ENCODE peak calls at places on chromosomes 1 and 21, in five cellular contexts. One of them, this sample, is unnamed.

GRCh38 chr1:107474877-107475612 is 334.2 kb downstream of the NTNG1 start:
- DNase-seq in GM12878: no peak
- DNase-seq in keratinocyte: no peak
- DNase-seq in IMR-90: peak; percentile 2
- DNase-seq in MM.1S: no peak
- DNase-seq in this sample: peak; percentile 24

GRCh38 chr1:172717722-172718455 is 59.0 kb downstream of the FASLG start:
- DNase-seq in GM12878: no peak
- DNase-seq in keratinocyte: no peak
- DNase-seq in IMR-90: peak; percentile 10
- DNase-seq in MM.1S: no peak
- DNase-seq in this sample: peak; percentile 42

GRCh38 chr21:16554522-16554921 is 824.7 kb downstream of the USP25 start:
- DNase-seq in GM12878: no peak
- DNase-seq in keratinocyte: no peak
- DNase-seq in IMR-90: no peak
- DNase-seq in MM.1S: no peak
- DNase-seq in this sample: no peak

GRCh38 chr1:212070720-212071302 is 35.3 kb downstream of the DTL start:
- DNase-seq in GM12878: no peak
- DNase-seq in keratinocyte: peak; percentile 5
- DNase-seq in IMR-90: peak; percentile 70
- DNase-seq in MM.1S: peak; percentile 48
- DNase-seq in this sample: peak; percentile 38

GRCh38 chr1:89261926-89262540 is 10.6 kb downstream of the GBP5 start:
- DNase-seq in GM12878: no peak
- DNase-seq in keratinocyte: no peak
- DNase-seq in IMR-90: no peak
- DNase-seq in MM.1S: no peak
- DNase-seq in this sample: peak; percentile 9

GRCh38 chr1:25658791-25659431 is 42.3 kb downstream of the MAN1C1 start:
- DNase-seq in GM12878: no peak
- DNase-seq in keratinocyte: no peak
- DNase-seq in IMR-90: no peak
- DNase-seq in MM.1S: no peak
- DNase-seq in this sample: no peak

GRCh38 chr1:117339866-117340357 is 27.3 kb upstream of the MAN1A2 start:
- DNase-seq in GM12878: no peak
- DNase-seq in keratinocyte: no peak
- DNase-seq in IMR-90: peak; percentile 83
- DNase-seq in MM.1S: peak; percentile 19
- DNase-seq in this sample: peak; percentile 54

GRCh38 chr1:106879538-106879937 is 176.9 kb upstream of the PRMT6 start:
- DNase-seq in GM12878: no peak
- DNase-seq in keratinocyte: no peak
- DNase-seq in IMR-90: no peak
- DNase-seq in MM.1S: no peak
- DNase-seq in this sample: no peak

GRCh38 chr1:207414606-207415108 is 39.5 kb upstream of the CR2 start:
- DNase-seq in GM12878: peak; percentile 93
- DNase-seq in keratinocyte: no peak
- DNase-seq in IMR-90: no peak
- DNase-seq in MM.1S: peak; percentile 82
- DNase-seq in this sample: no peak

GRCh38 chr1:233668146-233668724 is 54.3 kb downstream of the KCNK1 start:
- DNase-seq in GM12878: no peak
- DNase-seq in keratinocyte: no peak
- DNase-seq in IMR-90: no peak
- DNase-seq in MM.1S: no peak
- DNase-seq in this sample: no peak

GRCh38 chr1:6783956-6784559 is 1.2 kb upstream of the CAMTA1 start:
- DNase-seq in GM12878: no peak
- DNase-seq in keratinocyte: no peak
- DNase-seq in IMR-90: no peak
- DNase-seq in MM.1S: peak; percentile 17
- DNase-seq in this sample: no peak

GRCh38 chr1:161098161-161099068 is at the start of gene KLHDC9:
- DNase-seq in GM12878: peak; percentile 87
- DNase-seq in keratinocyte: no peak
- DNase-seq in IMR-90: peak; percentile 54
- DNase-seq in MM.1S: peak; percentile 98
- DNase-seq in this sample: peak; percentile 78

GRCh38 chr1:175675017-175675416 is 68.4 kb downstream of the TNR start:
- DNase-seq in GM12878: no peak
- DNase-seq in keratinocyte: no peak
- DNase-seq in IMR-90: no peak
- DNase-seq in MM.1S: no peak
- DNase-seq in this sample: no peak

GRCh38 chr1:185426761-185427698 is 110.0 kb upstream of the IVNS1ABP start:
- DNase-seq in GM12878: no peak
- DNase-seq in keratinocyte: no peak
- DNase-seq in IMR-90: no peak
- DNase-seq in MM.1S: no peak
- DNase-seq in this sample: peak; percentile 1

GRCh38 chr1:233885196-233886028 is 19.1 kb upstream of the SLC35F3 start:
- DNase-seq in GM12878: no peak
- DNase-seq in keratinocyte: no peak
- DNase-seq in IMR-90: no peak
- DNase-seq in MM.1S: no peak
- DNase-seq in this sample: peak; percentile 72

GRCh38 chr1:217482356-217483102 is 148.4 kb downstream of the GPATCH2 start:
- DNase-seq in GM12878: peak; percentile 38
- DNase-seq in keratinocyte: peak; percentile 30
- DNase-seq in IMR-90: peak; percentile 93
- DNase-seq in MM.1S: peak; percentile 35
- DNase-seq in this sample: peak; percentile 97

GRCh38 chr1:66346057-66346795 is 187.7 kb upstream of the SGIP1 start:
- DNase-seq in GM12878: no peak
- DNase-seq in keratinocyte: no peak
- DNase-seq in IMR-90: no peak
- DNase-seq in MM.1S: no peak
- DNase-seq in this sample: no peak

GRCh38 chr1:66342707-66343106 is 191.2 kb upstream of the SGIP1 start:
- DNase-seq in GM12878: no peak
- DNase-seq in keratinocyte: no peak
- DNase-seq in IMR-90: no peak
- DNase-seq in MM.1S: no peak
- DNase-seq in this sample: no peak

GRCh38 chr1:66341446-66342089 is 192.4 kb upstream of the SGIP1 start:
- DNase-seq in GM12878: no peak
- DNase-seq in keratinocyte: no peak
- DNase-seq in IMR-90: no peak
- DNase-seq in MM.1S: no peak
- DNase-seq in this sample: no peak

GRCh38 chr1:66346873-66347272 is 187.1 kb upstream of the SGIP1 start:
- DNase-seq in GM12878: no peak
- DNase-seq in keratinocyte: no peak
- DNase-seq in IMR-90: no peak
- DNase-seq in MM.1S: no peak
- DNase-seq in this sample: no peak

DNA sequence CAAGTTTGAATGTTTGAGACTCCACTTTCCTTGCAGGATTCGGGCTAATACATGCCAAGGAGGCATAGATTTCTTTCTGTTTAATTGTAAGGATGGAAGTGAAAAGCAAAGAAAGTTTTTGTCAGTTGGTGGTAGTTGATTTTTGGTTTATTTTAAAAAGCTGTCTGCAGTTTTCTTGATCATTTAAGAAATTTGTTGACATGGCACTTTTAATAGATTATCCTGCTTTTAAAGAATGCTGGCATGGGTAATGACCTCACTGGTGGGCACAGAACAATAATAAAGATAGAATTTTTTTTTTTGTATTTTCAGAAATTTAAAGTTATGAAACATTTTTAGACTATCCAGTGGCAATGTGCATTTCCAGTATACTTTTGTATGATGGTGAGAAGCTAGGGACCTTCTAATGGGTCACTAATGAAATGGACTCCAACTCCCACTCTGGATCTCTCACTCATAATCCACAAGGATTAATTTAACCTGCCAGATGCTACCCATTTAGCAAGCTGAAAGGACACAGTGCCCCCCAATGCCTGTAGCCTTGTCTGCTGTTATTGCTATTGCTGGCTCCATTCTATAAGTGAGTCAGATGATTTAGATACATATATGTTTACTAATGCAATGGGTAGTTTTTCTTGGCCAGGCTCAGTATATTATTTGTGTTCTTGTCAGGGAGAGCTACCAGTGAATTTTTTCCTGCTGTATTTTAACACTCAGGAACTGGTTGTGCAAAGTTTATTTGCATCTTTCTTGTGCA is 190.2 kb upstream of the SGIP1 start:
- DNase-seq in GM12878: no peak
- DNase-seq in keratinocyte: no peak
- DNase-seq in IMR-90: peak; percentile 16
- DNase-seq in MM.1S: no peak
- DNase-seq in this sample: no peak
- H3K4me2 ChIP-seq in GM12878: peak overlapping the region; percentile 82
- H3K4me2 ChIP-seq in keratinocyte: no peak overlapping the region
- H3K4me2 ChIP-seq in IMR-90: peak overlapping the region; percentile 10
- H3K4me2 ChIP-seq in MM.1S: no peak overlapping the region
- H3K4me2 ChIP-seq in this sample: no peak overlapping the region

DNA sequence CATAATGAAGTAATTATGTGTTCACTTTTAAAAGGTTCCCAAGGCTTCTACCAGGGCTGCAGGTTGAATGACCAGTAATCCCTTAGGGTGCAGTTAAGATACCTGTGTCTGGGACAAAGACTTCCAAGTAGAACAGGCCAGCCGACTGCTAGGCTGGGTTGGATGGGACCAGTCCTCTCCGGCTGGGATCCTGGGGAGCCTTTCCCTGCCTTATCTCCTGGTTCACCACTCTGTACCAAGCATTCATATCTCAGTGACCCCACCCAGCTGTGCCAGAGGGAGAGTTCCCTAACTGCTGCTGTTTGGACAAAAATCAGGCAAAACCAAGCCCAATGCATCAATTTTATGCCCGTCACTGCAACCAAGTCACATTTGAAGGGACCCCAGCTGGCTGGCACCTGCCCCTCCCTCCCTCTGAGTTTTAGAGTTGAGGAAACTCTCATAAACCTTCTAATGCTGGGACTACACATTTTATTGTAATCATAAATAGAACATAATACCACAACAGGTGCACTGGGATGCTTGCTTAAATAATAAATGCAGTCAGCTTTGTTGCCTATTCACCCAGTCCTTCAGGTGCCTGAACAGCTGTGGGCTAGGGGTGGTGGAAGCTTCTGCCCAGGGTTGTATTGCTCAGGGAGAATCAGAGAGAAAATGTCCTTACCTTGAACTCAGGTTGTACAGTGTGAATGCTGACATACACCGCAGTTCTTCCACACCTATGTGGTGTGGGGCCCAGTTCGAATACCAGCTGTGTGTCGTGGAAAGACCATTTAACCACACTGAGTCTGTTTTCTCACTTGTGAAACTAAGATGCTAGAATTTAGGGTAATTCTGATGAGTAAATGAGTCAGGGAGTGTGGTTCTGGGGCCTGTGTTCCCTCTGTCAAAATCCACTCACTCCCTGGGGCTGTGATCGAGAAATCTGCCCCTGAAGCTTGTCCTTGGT is 115.9 kb upstream of the ATP1A1 start:
- DNase-seq in GM12878: peak; percentile 9
- DNase-seq in keratinocyte: no peak
- DNase-seq in IMR-90: no peak
- DNase-seq in MM.1S: peak; percentile 73
- DNase-seq in this sample: no peak
- H3K9ac ChIP-seq in GM12878: no peak overlapping the region
- H3K9ac ChIP-seq in keratinocyte: no peak overlapping the region
- H3K9ac ChIP-seq in IMR-90: no peak overlapping the region
- H3K9ac ChIP-seq in MM.1S: no peak overlapping the region
- H3K9ac ChIP-seq in this sample: no peak overlapping the region

DNA sequence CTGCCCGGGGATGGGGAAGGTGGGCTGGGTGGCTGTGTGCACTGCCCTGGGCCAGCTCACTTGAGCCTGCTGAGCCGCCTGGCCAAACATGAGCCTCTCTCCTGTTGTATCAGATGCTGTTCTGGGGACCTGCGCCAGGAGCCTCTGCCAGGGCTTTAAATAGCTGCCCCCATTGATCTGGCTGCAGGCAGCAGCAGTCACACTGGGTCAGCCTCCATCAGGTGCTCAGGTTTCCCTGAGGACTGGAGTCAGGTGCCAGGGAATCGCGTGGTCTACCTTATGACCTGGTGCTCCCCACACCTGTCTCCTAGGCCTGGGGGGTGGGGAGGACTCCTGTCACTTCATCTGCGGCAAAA is 700 bp upstream of the CCDC28B start:
- DNase-seq in GM12878: no peak
- DNase-seq in keratinocyte: no peak
- DNase-seq in IMR-90: peak; percentile 26
- DNase-seq in MM.1S: no peak
- DNase-seq in this sample: no peak
- H2AFZ ChIP-seq in GM12878: no peak overlapping the region
- H2AFZ ChIP-seq in keratinocyte: no peak overlapping the region
- H2AFZ ChIP-seq in IMR-90: peak overlapping the region; percentile 94
- H2AFZ ChIP-seq in MM.1S: no peak overlapping the region
- H2AFZ ChIP-seq in this sample: no peak overlapping the region

GRCh38 chr1:30413606-30414005 is 309.8 kb downstream of the MATN1 start:
- DNase-seq in GM12878: no peak
- DNase-seq in keratinocyte: no peak
- DNase-seq in IMR-90: no peak
- DNase-seq in MM.1S: no peak
- DNase-seq in this sample: no peak

GRCh38 chr1:30414086-30414850 is 309.1 kb downstream of the MATN1 start:
- DNase-seq in GM12878: no peak
- DNase-seq in keratinocyte: no peak
- DNase-seq in IMR-90: no peak
- DNase-seq in MM.1S: no peak
- DNase-seq in this sample: no peak

GRCh38 chr1:30416221-30416820 is 307.1 kb downstream of the MATN1 start:
- DNase-seq in GM12878: no peak
- DNase-seq in keratinocyte: no peak
- DNase-seq in IMR-90: no peak
- DNase-seq in MM.1S: no peak
- DNase-seq in this sample: no peak

GRCh38 chr1:30414851-30415165 is 308.6 kb downstream of the MATN1 start:
- DNase-seq in GM12878: no peak
- DNase-seq in keratinocyte: no peak
- DNase-seq in IMR-90: no peak
- DNase-seq in MM.1S: no peak
- DNase-seq in this sample: no peak

DNA sequence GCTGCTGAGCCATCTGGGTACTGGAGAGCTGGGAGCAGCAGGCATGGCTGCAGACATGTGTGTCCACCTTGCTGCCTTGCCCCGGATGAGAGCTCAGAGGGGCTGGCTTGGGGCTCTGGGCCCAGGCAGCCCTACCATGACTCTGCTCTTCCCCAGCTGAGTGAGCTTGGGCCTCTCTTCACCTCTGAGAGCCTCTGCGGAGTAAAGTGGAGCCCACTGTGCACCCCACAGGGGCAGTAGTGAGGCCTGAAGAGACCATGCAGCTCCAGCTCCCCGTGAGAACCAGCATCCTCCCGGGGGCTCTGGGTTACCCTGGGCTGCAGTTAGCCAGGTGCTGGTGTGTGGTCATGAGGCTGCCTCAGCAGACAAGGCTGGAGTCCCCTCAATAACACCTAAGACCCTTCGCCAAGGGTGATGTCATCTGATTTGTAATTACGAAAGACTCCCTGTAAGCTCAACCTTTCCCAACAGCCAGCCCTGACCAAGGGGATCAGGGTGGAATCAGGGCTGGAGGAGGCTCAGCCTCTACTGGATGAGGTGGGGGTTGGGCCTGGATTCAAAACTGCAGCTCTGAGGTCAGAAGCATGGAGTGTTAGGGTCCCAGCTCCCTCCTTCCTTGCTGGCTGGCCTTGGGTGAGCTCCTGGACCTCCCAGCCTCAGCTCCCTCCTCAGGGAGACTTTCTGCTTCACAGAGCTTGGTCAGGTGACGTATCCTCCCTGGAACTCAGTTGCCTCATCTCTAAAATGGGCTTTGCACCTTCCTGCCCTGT is 308.0 kb downstream of the MATN1 start:
- DNase-seq in GM12878: no peak
- DNase-seq in keratinocyte: no peak
- DNase-seq in IMR-90: no peak
- DNase-seq in MM.1S: no peak
- DNase-seq in this sample: no peak
- H3K4me2 ChIP-seq in GM12878: no peak overlapping the region
- H3K4me2 ChIP-seq in keratinocyte: no peak overlapping the region
- H3K4me2 ChIP-seq in IMR-90: no peak overlapping the region
- H3K4me2 ChIP-seq in MM.1S: no peak overlapping the region
- H3K4me2 ChIP-seq in this sample: no peak overlapping the region

This sample was measured in astrocyte.